ENCODE peak calls at places on chromosomes 12 and 14, in nine cellular contexts. One of them, this sample, is unnamed. For H3K4me1, the result is how much of the 10 kb centered on the place peaks cover.

GRCh38 chr12:74119811-74120362 is 417.7 kb upstream of the ATXN7L3B start:
- DNase-seq in mammary epithelial cell: peak
- DNase-seq in aorta: no peak
- DNase-seq in left lung: no peak
- DNase-seq in neuronal stem cell: no peak
- DNase-seq in HCT116: no peak
- DNase-seq in Panc1: no peak
- DNase-seq in lung: no peak
- DNase-seq in GM23338: no peak
- DNase-seq in this sample: no peak

GRCh38 chr12:103326190-103326589 is 169.6 kb downstream of the C12orf42 start:
- DNase-seq in mammary epithelial cell: peak
- DNase-seq in aorta: no peak
- DNase-seq in left lung: no peak
- DNase-seq in neuronal stem cell: peak
- DNase-seq in HCT116: peak
- DNase-seq in Panc1: no peak
- DNase-seq in lung: no peak
- DNase-seq in GM23338: peak
- DNase-seq in this sample: no peak

GRCh38 chr12:32072102-32072501 is 34.5 kb upstream of the BICD1 start:
- DNase-seq in mammary epithelial cell: no peak
- DNase-seq in aorta: no peak
- DNase-seq in left lung: no peak
- DNase-seq in neuronal stem cell: no peak
- DNase-seq in HCT116: no peak
- DNase-seq in Panc1: no peak
- DNase-seq in lung: no peak
- DNase-seq in GM23338: no peak
- DNase-seq in this sample: no peak

GRCh38 chr14:34989762-34990161 is 7.0 kb downstream of the SRP54 start:
- DNase-seq in mammary epithelial cell: no peak
- DNase-seq in aorta: no peak
- DNase-seq in left lung: no peak
- DNase-seq in neuronal stem cell: no peak
- DNase-seq in HCT116: no peak
- DNase-seq in Panc1: no peak
- DNase-seq in lung: no peak
- DNase-seq in GM23338: no peak
- DNase-seq in this sample: no peak

GRCh38 chr12:93756295-93756694 is 79.1 kb downstream of the CRADD start:
- DNase-seq in mammary epithelial cell: no peak
- DNase-seq in aorta: no peak
- DNase-seq in left lung: no peak
- DNase-seq in neuronal stem cell: no peak
- DNase-seq in HCT116: no peak
- DNase-seq in Panc1: no peak
- DNase-seq in lung: no peak
- DNase-seq in GM23338: no peak
- DNase-seq in this sample: no peak

GRCh38 chr12:82968644-82969339 is 282.1 kb downstream of the TMTC2 start:
- DNase-seq in mammary epithelial cell: no peak
- DNase-seq in aorta: no peak
- DNase-seq in left lung: no peak
- DNase-seq in neuronal stem cell: no peak
- DNase-seq in HCT116: no peak
- DNase-seq in Panc1: no peak
- DNase-seq in lung: no peak
- DNase-seq in GM23338: no peak
- DNase-seq in this sample: no peak

GRCh38 chr12:47808574-47809380 is 10.9 kb downstream of the HDAC7 start:
- DNase-seq in mammary epithelial cell: peak
- DNase-seq in aorta: no peak
- DNase-seq in left lung: peak
- DNase-seq in neuronal stem cell: no peak
- DNase-seq in HCT116: no peak
- DNase-seq in Panc1: no peak
- DNase-seq in lung: no peak
- DNase-seq in GM23338: peak
- DNase-seq in this sample: no peak

GRCh38 chr12:58860788-58861240 is 59.5 kb downstream of the LRIG3 start:
- DNase-seq in mammary epithelial cell: no peak
- DNase-seq in aorta: no peak
- DNase-seq in left lung: no peak
- DNase-seq in neuronal stem cell: no peak
- DNase-seq in HCT116: no peak
- DNase-seq in Panc1: no peak
- DNase-seq in lung: no peak
- DNase-seq in GM23338: peak
- DNase-seq in this sample: no peak

GRCh38 chr14:65826946-65827345 is 414.4 kb downstream of the FUT8 start:
- DNase-seq in mammary epithelial cell: no peak
- DNase-seq in aorta: no peak
- DNase-seq in left lung: no peak
- DNase-seq in neuronal stem cell: no peak
- DNase-seq in HCT116: no peak
- DNase-seq in Panc1: no peak
- DNase-seq in lung: no peak
- DNase-seq in GM23338: no peak
- DNase-seq in this sample: no peak

GRCh38 chr12:56061982-56062381 is 18.0 kb upstream of the ERBB3 start:
- DNase-seq in mammary epithelial cell: peak
- DNase-seq in aorta: no peak
- DNase-seq in left lung: no peak
- DNase-seq in neuronal stem cell: no peak
- DNase-seq in HCT116: no peak
- DNase-seq in Panc1: no peak
- DNase-seq in lung: no peak
- DNase-seq in GM23338: no peak
- DNase-seq in this sample: no peak

GRCh38 chr12:19263666-19264065 is 134.1 kb downstream of the PLEKHA5 start:
- DNase-seq in mammary epithelial cell: no peak
- DNase-seq in aorta: no peak
- DNase-seq in left lung: no peak
- DNase-seq in neuronal stem cell: peak
- DNase-seq in HCT116: no peak
- DNase-seq in Panc1: no peak
- DNase-seq in lung: no peak
- DNase-seq in GM23338: peak
- DNase-seq in this sample: no peak

GRCh38 chr14:69580009-69580577 is 5.4 kb upstream of the CCDC177 start:
- DNase-seq in mammary epithelial cell: peak
- DNase-seq in aorta: no peak
- DNase-seq in left lung: no peak
- DNase-seq in neuronal stem cell: no peak
- DNase-seq in HCT116: peak
- DNase-seq in Panc1: peak
- DNase-seq in lung: no peak
- DNase-seq in GM23338: peak
- DNase-seq in this sample: no peak

GRCh38 chr14:20331048-20331613 is 1.9 kb downstream of the CCNB1IP1 start:
- DNase-seq in mammary epithelial cell: no peak
- DNase-seq in aorta: no peak
- DNase-seq in left lung: no peak
- DNase-seq in neuronal stem cell: no peak
- DNase-seq in HCT116: no peak
- DNase-seq in Panc1: no peak
- DNase-seq in lung: no peak
- DNase-seq in GM23338: no peak
- DNase-seq in this sample: no peak

GRCh38 chr14:20332946-20333782 is at the start of gene CCNB1IP1:
- DNase-seq in mammary epithelial cell: peak
- DNase-seq in aorta: peak
- DNase-seq in left lung: no peak
- DNase-seq in neuronal stem cell: peak
- DNase-seq in HCT116: peak
- DNase-seq in Panc1: peak
- DNase-seq in lung: peak
- DNase-seq in GM23338: peak
- DNase-seq in this sample: peak

GRCh38 chr14:20332386-20332945 is 613 bp downstream of the CCNB1IP1 start:
- DNase-seq in mammary epithelial cell: peak
- DNase-seq in aorta: no peak
- DNase-seq in left lung: no peak
- DNase-seq in neuronal stem cell: no peak
- DNase-seq in HCT116: no peak
- DNase-seq in Panc1: no peak
- DNase-seq in lung: no peak
- DNase-seq in GM23338: peak
- DNase-seq in this sample: no peak

GRCh38 chr14:20329355-20329754 is 3.7 kb downstream of the CCNB1IP1 start:
- DNase-seq in mammary epithelial cell: no peak
- DNase-seq in aorta: no peak
- DNase-seq in left lung: no peak
- DNase-seq in neuronal stem cell: no peak
- DNase-seq in HCT116: no peak
- DNase-seq in Panc1: no peak
- DNase-seq in lung: no peak
- DNase-seq in GM23338: no peak
- DNase-seq in this sample: no peak

DNA sequence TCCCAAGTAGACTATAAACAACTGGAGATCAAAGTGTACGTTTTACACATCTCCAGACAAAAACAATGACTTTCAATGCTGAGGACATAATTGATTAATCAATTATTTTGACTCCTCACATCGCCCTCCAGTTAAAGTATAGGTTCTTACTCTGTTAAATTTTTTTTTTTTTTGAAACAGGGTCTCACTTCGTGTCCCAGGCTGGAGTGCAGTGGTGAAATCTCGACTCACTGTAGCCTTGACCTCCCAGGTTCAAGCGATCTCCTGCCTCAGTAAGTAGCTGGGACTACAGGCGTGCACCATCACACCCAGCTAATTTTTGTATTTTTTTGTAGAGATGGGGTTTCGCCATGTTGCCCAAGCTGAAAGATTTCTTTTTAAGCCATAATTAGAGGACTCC is 938 bp upstream of the CCNB1IP1 start:
- DNase-seq in mammary epithelial cell: no peak
- DNase-seq in aorta: no peak
- DNase-seq in left lung: no peak
- DNase-seq in neuronal stem cell: no peak
- DNase-seq in HCT116: no peak
- DNase-seq in Panc1: no peak
- DNase-seq in lung: no peak
- DNase-seq in GM23338: no peak
- DNase-seq in this sample: no peak
- H3K4me3 ChIP-seq in mammary epithelial cell: no peak
- H3K4me3 ChIP-seq in aorta: no peak
- H3K4me3 ChIP-seq in left lung: no peak
- H3K4me3 ChIP-seq in neuronal stem cell: no peak
- H3K4me3 ChIP-seq in HCT116: no peak
- H3K4me3 ChIP-seq in Panc1: no peak
- H3K4me3 ChIP-seq in lung: no peak
- H3K4me3 ChIP-seq in GM23338: no peak
- H3K4me3 ChIP-seq in this sample: no peak

DNA sequence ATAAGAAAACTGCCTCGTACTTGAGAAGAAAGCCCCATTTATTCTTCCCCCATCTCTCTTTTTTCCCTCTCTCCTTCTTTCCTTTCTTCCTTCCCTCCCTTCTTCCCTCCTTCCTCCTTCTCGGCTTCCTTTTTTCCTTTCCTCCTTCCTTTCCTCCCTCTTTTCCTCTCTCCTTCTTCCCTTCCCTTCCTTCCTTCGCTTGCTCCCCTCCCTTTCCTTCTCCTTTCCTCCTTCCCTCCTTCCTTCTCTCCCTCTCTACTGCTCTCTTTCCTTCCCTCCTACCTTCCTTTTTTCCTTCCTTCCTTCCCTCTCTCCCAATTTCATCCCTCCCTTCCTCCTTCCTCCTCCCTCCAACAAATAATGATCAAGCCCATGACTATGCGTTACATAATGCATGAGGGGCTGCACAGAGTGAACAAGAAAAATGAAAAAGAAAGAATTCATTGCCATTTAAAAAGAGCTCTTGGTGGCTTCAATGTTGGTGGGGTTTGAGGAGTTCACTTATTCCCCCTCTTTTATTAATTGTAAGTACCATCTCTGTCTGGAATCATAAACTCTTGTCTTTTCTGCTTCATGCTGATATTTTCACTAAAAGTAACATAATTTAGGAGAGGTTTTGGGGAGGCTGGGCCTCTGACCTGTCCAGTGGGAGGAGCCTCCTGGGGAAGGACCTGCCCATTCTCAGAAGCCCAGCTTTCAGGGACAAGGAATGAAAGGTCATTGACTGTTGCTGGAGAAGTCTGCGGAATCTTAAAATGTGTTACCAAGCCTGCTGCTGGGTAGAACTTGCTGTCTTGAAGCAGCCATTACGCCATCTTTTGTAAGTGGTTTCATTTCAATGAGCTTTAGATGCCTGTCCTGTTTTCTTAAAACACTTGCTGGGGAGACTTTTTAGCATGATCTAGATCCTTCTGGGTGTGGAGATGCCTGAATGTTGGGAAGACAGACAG is 144.3 kb downstream of the CHST11 start:
- DNase-seq in mammary epithelial cell: no peak
- DNase-seq in aorta: no peak
- DNase-seq in left lung: no peak
- DNase-seq in neuronal stem cell: no peak
- DNase-seq in HCT116: no peak
- DNase-seq in Panc1: no peak
- DNase-seq in lung: no peak
- DNase-seq in GM23338: no peak
- DNase-seq in this sample: peak
- H3K4me1 ChIP-seq in mammary epithelial cell: half or more
- H3K4me1 ChIP-seq in aorta: under half
- H3K4me1 ChIP-seq in left lung: half or more
- H3K4me1 ChIP-seq in neuronal stem cell: under half
- H3K4me1 ChIP-seq in HCT116: under half
- H3K4me1 ChIP-seq in Panc1: under half
- H3K4me1 ChIP-seq in lung: under half
- H3K4me1 ChIP-seq in GM23338: under half
- H3K4me1 ChIP-seq in this sample: under half

GRCh38 chr12:69476276-69477017 is 6.3 kb downstream of the FRS2 start:
- DNase-seq in mammary epithelial cell: no peak
- DNase-seq in aorta: no peak
- DNase-seq in left lung: no peak
- DNase-seq in neuronal stem cell: no peak
- DNase-seq in HCT116: no peak
- DNase-seq in Panc1: no peak
- DNase-seq in lung: no peak
- DNase-seq in GM23338: no peak
- DNase-seq in this sample: peak
- H3K4me3 ChIP-seq in mammary epithelial cell: no peak
- H3K4me3 ChIP-seq in aorta: no peak
- H3K4me3 ChIP-seq in left lung: no peak
- H3K4me3 ChIP-seq in neuronal stem cell: no peak
- H3K4me3 ChIP-seq in HCT116: no peak
- H3K4me3 ChIP-seq in Panc1: no peak
- H3K4me3 ChIP-seq in lung: no peak
- H3K4me3 ChIP-seq in GM23338: no peak
- H3K4me3 ChIP-seq in this sample: no peak

DNA sequence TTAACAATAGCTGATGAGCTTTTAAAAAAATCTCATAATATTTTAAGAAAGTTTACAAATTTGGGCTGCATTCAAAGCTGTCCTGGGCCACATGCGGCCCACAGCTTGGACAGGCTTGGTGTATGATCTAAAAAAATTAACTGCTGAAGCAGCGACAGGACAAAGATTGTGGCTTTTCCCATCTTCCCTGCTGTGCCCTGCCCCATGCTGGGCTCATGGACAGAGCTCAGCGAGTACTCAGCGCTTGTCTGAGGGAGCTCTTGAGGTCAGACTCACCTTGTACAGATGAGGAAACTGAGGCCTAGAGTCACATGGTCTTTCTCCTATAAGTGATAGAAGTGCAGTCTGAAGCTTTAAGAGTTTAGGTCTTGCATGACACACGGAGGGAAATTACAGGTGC is 15.0 kb downstream of the EVL start:
- DNase-seq in mammary epithelial cell: no peak
- DNase-seq in aorta: no peak
- DNase-seq in left lung: no peak
- DNase-seq in neuronal stem cell: no peak
- DNase-seq in HCT116: no peak
- DNase-seq in Panc1: no peak
- DNase-seq in lung: no peak
- DNase-seq in GM23338: no peak
- DNase-seq in this sample: no peak
- H3K4me1 ChIP-seq in mammary epithelial cell: under half
- H3K4me1 ChIP-seq in aorta: under half
- H3K4me1 ChIP-seq in left lung: half or more
- H3K4me1 ChIP-seq in neuronal stem cell: under half
- H3K4me1 ChIP-seq in HCT116: under half
- H3K4me1 ChIP-seq in Panc1: under half
- H3K4me1 ChIP-seq in lung: under half
- H3K4me1 ChIP-seq in GM23338: under half
- H3K4me1 ChIP-seq in this sample: under half